ENCODE peak calls at places on chromosomes 13 and 19, in five cellular contexts. A is tibial artery, Y is H9, T is SK-N-SH, R is kidney. Z is an unnamed sample.

GRCh38 chr13:46721054-46721453 is 75.9 kb downstream of the ESD start:
- DNase-seq in A (peak; percentile 38), Y (no peak), T (peak; percentile 53), R (no peak), Z (no peak)

GRCh38 chr19:14432817-14433453 is at the start of gene PKN1:
- DNase-seq in A (no peak), Y (peak; percentile 67), T (peak; percentile 95), R (peak; percentile 86), Z (peak; percentile 64)

GRCh38 chr13:35947315-35947714 is 183.9 kb downstream of the DCLK1 start:
- DNase-seq in A (no peak), Y (no peak), T (no peak), R (no peak), Z (no peak)

GRCh38 chr19:11856568-11857264 is 8.2 kb downstream of the ZNF439 start:
- DNase-seq in A (no peak), Y (no peak), T (no peak), R (no peak), Z (no peak)

GRCh38 chr13:34070006-34070405 is 252.1 kb downstream of the RFC3 start:
- DNase-seq in A (no peak), Y (no peak), T (no peak), R (no peak), Z (no peak)

GRCh38 chr19:16381756-16382401 is 57.3 kb downstream of the KLF2 start:
- DNase-seq in A (peak; percentile 98), Y (no peak), T (no peak), R (peak; percentile 95), Z (no peak)

GRCh38 chr19:15621801-15622200 is 6.8 kb downstream of the CYP4F8 start:
- DNase-seq in A (no peak), Y (no peak), T (no peak), R (no peak), Z (no peak)

GRCh38 chr19:12806242-12807131 is at the start of gene RNASEH2A:
- DNase-seq in A (peak; percentile 84), Y (peak; percentile 91), T (peak; percentile 95), R (peak; percentile 96), Z (peak; percentile 75)

GRCh38 chr13:37369618-37370017 is 228.9 kb downstream of the POSTN start:
- DNase-seq in A (no peak), Y (no peak), T (no peak), R (no peak), Z (no peak)

GRCh38 chr19:1064661-1065605 is 2.0 kb upstream of the ARHGAP45 start:
- DNase-seq in A (peak; percentile 59), Y (peak; percentile 81), T (peak; percentile 88), R (peak; percentile 90), Z (peak; percentile 59)

GRCh38 chr13:20953245-20953931 is 50.8 kb upstream of the XPO4 start:
- DNase-seq in A (no peak), Y (no peak), T (no peak), R (no peak), Z (no peak)

GRCh38 chr19:16778796-16779411 is 50.3 kb upstream of the SIN3B start:
- DNase-seq in A (peak; percentile 24), Y (peak; percentile 71), T (peak; percentile 52), R (peak; percentile 68), Z (no peak)

GRCh38 chr13:42807866-42808265 is 26.5 kb downstream of the FAM216B start:
- DNase-seq in A (no peak), Y (no peak), T (no peak), R (no peak), Z (no peak)

GRCh38 chr19:18205180-18205915 is 1.5 kb upstream of the RAB3A start:
- DNase-seq in A (peak; percentile 91), Y (peak; percentile 58), T (peak; percentile 77), R (peak; percentile 95), Z (no peak)

GRCh38 chr19:18202759-18203407 is 959 bp downstream of the RAB3A start:
- DNase-seq in A (no peak), Y (peak; percentile 49), T (peak; percentile 70), R (peak; percentile 86), Z (no peak)

GRCh38 chr19:18203408-18203862 is 407 bp downstream of the RAB3A start:
- DNase-seq in A (peak; percentile 36), Y (no peak), T (peak; percentile 69), R (peak; percentile 89), Z (no peak)

GRCh38 chr19:18204394-18205179 is 745 bp upstream of the RAB3A start:
- DNase-seq in A (peak; percentile 67), Y (no peak), T (peak; percentile 84), R (no peak), Z (peak; percentile 65)

GRCh38 chr19:18203863-18204393 is at the start of gene RAB3A:
- DNase-seq in A (peak; percentile 100), Y (peak; percentile 100), T (peak; percentile 96), R (peak; percentile 100), Z (peak; percentile 99)
- TF ChIP-seq CTCF in A (peak; percentile 20), Y (peak; percentile 21), T (no peak), R (no peak), Z (peak; percentile 35)

DNA sequence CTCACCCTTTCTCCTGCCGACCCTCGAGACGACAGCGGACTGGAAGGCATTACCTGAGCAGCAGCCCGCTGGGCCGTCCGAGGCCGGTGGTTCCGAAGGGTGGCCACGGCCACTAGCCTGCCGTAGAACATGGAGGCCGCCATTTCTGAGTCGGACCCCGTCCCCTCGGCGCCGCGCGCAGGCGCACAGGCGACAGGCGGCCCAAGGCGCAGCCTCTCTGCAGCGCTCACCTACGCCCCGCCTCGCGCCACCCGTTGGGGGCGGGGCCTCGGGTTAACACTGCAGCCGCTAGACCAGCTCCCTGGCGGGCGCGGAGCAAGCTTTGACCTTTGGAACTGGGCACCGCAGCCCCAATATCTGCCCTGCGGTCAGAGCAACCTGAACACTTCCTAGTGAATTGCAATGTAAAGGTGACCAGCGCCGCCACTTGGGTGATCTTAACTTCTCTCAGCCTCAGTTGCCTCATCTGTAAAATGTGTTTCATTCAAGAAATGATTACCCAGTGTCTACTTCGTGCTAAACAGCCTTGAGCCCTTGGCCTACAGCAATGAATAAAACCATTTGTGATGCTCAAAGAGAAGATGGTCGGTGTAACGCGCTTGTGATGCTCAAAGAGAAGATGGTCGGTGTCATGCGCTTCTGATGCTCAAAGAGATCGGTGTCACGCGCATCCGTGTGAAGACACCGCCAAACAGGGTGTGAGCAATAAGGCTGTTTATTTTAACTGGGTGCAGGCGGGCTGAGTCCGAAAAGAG is at the start of gene SUCLA2:
- DNase-seq in A (peak; percentile 84), Y (peak; percentile 94), T (peak; percentile 99), R (peak; percentile 96), Z (peak; percentile 94)
- TF ChIP-seq CTCF in A (no peak), Y (no peak), T (no peak), R (peak; percentile 12), Z (no peak)

GRCh38 chr13:83150616-83151307 is 731.5 kb downstream of the SLITRK1 start:
- DNase-seq in A (no peak), Y (no peak), T (no peak), R (no peak), Z (no peak)
- TF ChIP-seq CTCF in A (no peak), Y (no peak), T (peak; percentile 25), R (peak; percentile 22), Z (no peak)

GRCh38 chr19:5641171-5641570 is 18.3 kb downstream of the SAFB start:
- DNase-seq in A (no peak), Y (no peak), T (no peak), R (no peak), Z (no peak)
- TF ChIP-seq CTCF in A (no peak), Y (no peak), T (no peak), R (no peak), Z (no peak)

GRCh38 chr19:29526730-29527499 is 1.1 kb downstream of the VSTM2B start:
- DNase-seq in A (no peak), Y (peak; percentile 44), T (peak; percentile 49), R (peak; percentile 63), Z (no peak)

GRCh38 chr19:29528946-29529645 is 3.3 kb downstream of the VSTM2B start:
- DNase-seq in A (no peak), Y (peak; percentile 47), T (no peak), R (no peak), Z (no peak)

GRCh38 chr19:29528350-29528945 is 2.7 kb downstream of the VSTM2B start:
- DNase-seq in A (peak; percentile 38), Y (peak; percentile 87), T (peak; percentile 94), R (peak; percentile 83), Z (peak; percentile 72)

GRCh38 chr19:29525901-29526729 is at the start of gene VSTM2B:
- DNase-seq in A (no peak), Y (no peak), T (peak; percentile 54), R (peak; percentile 51), Z (no peak)

GRCh38 chr19:29527500-29528328 is 1.9 kb downstream of the VSTM2B start:
- DNase-seq in A (no peak), Y (no peak), T (no peak), R (peak; percentile 46), Z (no peak)
- TF ChIP-seq CTCF in A (no peak), Y (peak; percentile 52), T (no peak), R (no peak), Z (peak; percentile 24)

GRCh38 chr13:95156208-95156607 is 145.0 kb downstream of the ABCC4 start:
- DNase-seq in A (no peak), Y (no peak), T (peak; percentile 16), R (no peak), Z (no peak)
- TF ChIP-seq CTCF in A (no peak), Y (peak; percentile 51), T (peak; percentile 75), R (no peak), Z (peak; percentile 42)

GRCh38 chr19:36072081-36072480 is 17.4 kb downstream of the WDR62 start:
- DNase-seq in A (no peak), Y (no peak), T (no peak), R (peak; percentile 31), Z (no peak)
- TF ChIP-seq CTCF in A (no peak), Y (no peak), T (no peak), R (no peak), Z (no peak)

DNA sequence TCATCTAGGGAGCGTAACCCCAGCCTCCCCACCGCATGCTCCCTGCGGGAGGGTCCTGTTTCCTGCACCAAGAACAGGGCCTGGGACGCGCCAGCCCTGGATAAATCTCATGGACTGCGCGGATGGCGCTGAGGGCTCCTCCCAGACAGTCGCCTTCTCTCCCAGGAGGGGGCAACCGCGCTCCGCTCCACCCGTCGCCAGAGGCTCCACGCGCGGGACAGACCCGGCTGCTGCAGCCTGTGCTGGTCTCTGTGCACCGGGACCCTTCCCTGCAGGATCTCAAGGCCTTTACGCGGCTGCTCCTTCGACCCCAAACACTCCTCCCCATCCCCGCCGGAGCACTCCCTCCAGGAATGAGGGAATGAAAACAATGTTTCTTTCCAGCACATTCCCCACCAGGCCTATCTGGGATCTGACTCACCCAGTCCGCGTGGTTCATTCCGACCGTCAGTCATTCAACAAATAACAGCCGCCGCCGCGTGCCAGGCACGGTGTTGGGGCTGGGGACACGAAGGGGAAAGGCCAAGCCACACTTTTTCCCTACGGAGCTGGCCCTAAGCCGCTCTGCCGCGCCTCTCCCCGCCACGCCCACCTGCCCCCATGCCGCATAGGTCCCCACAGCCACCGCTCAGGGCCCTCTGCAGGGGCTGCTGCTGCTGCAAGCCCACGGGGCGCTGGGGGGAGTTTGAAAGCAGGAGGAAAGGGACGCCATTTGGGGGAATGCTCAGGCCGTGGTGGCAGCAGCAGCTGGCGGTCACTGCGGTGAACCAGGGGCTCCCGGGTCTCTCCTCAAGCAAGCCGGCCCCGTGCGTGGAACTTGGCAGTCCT is 6.0 kb downstream of the PNMA8B start:
- DNase-seq in A (peak; percentile 76), Y (no peak), T (peak; percentile 37), R (peak; percentile 86), Z (no peak)
- TF ChIP-seq CTCF in A (peak; percentile 32), Y (peak; percentile 46), T (no peak), R (peak; percentile 35), Z (peak; percentile 23)